ENCODE peak calls at places on chromosomes 1 and 21, in ten cellular contexts. C, I, G, D, A, X, Q, U, Y and S are unnamed samples.

GRCh38 chr1:47644216-47644581 is 206.4 kb downstream of the FOXD2 start:
- DNase-seq in C (no peak), I (no peak), G (no peak), D (no peak), A (no peak), X (peak; percentile 19), Q (no peak), U (no peak), Y (no peak), S (no peak)

GRCh38 chr1:205950826-205951549 is 7.7 kb upstream of the SLC26A9 start:
- DNase-seq in C (peak; percentile 19), I (no peak), G (no peak), D (peak; percentile 61), A (peak; percentile 61), X (peak; percentile 29), Q (no peak), U (no peak), Y (no peak), S (peak; percentile 59)

GRCh38 chr1:119868176-119868575 is 28.1 kb downstream of the ADAM30 start:
- DNase-seq in C (no peak), I (no peak), G (no peak), D (no peak), A (no peak), X (no peak), Q (no peak), U (no peak), Y (no peak), S (no peak)

GRCh38 chr1:6587261-6588005 is 7.6 kb downstream of the ZBTB48 start:
- DNase-seq in C (no peak), I (peak; percentile 87), G (peak; percentile 83), D (no peak), A (no peak), X (no peak), Q (no peak), U (no peak), Y (no peak), S (no peak)

GRCh38 chr1:109148838-109149555 is 35.1 kb downstream of the ELAPOR1 start:
- DNase-seq in C (no peak), I (no peak), G (no peak), D (peak; percentile 15), A (no peak), X (no peak), Q (no peak), U (no peak), Y (no peak), S (no peak)

GRCh38 chr1:182274618-182275017 is 117.0 kb downstream of the GLUL start:
- DNase-seq in C (no peak), I (no peak), G (no peak), D (no peak), A (no peak), X (no peak), Q (no peak), U (no peak), Y (no peak), S (no peak)

GRCh38 chr1:18721776-18722175 is 91.1 kb downstream of the PAX7 start:
- DNase-seq in C (no peak), I (no peak), G (no peak), D (no peak), A (no peak), X (no peak), Q (no peak), U (no peak), Y (no peak), S (no peak)

GRCh38 chr1:183566026-183566425 is 24.2 kb downstream of the NCF2 start:
- DNase-seq in C (no peak), I (no peak), G (no peak), D (no peak), A (no peak), X (no peak), Q (no peak), U (no peak), Y (no peak), S (no peak)

GRCh38 chr1:42430286-42430685 is 25.5 kb downstream of the ZMYND12 start:
- DNase-seq in C (no peak), I (no peak), G (no peak), D (no peak), A (peak; percentile 72), X (no peak), Q (no peak), U (no peak), Y (no peak), S (no peak)

GRCh38 chr21:37827878-37828277 is 88.4 kb downstream of the KCNJ6 start:
- DNase-seq in C (no peak), I (no peak), G (no peak), D (no peak), A (no peak), X (no peak), Q (no peak), U (no peak), Y (no peak), S (no peak)